ENCODE peak calls at places on chromosomes 1 and 21, in six cellular contexts. One of them, this sample, is unnamed.

GRCh38 chr1:116923421-116923820 is 13.7 kb downstream of the PTGFRN start:
- DNase-seq in H1: no peak
- DNase-seq in mesendoderm: no peak
- DNase-seq in neuronal stem cell: no peak
- DNase-seq in H9: no peak
- DNase-seq in mesenchymal stem cell: no peak
- DNase-seq in this sample: no peak

GRCh38 chr1:156706647-156707008 is 1.2 kb upstream of the CRABP2 start:
- DNase-seq in H1: no peak
- DNase-seq in mesendoderm: peak
- DNase-seq in neuronal stem cell: peak
- DNase-seq in H9: peak
- DNase-seq in mesenchymal stem cell: peak
- DNase-seq in this sample: no peak

GRCh38 chr1:38772026-38772425 is 87.5 kb downstream of the RRAGC start:
- DNase-seq in H1: no peak
- DNase-seq in mesendoderm: no peak
- DNase-seq in neuronal stem cell: no peak
- DNase-seq in H9: no peak
- DNase-seq in mesenchymal stem cell: no peak
- DNase-seq in this sample: no peak

GRCh38 chr1:59846209-59846894 is 31.6 kb downstream of the HOOK1 start:
- DNase-seq in H1: no peak
- DNase-seq in mesendoderm: no peak
- DNase-seq in neuronal stem cell: no peak
- DNase-seq in H9: no peak
- DNase-seq in mesenchymal stem cell: no peak
- DNase-seq in this sample: no peak

GRCh38 chr1:84245566-84245965 is 55.9 kb upstream of the SAMD13 start:
- DNase-seq in H1: no peak
- DNase-seq in mesendoderm: no peak
- DNase-seq in neuronal stem cell: no peak
- DNase-seq in H9: no peak
- DNase-seq in mesenchymal stem cell: peak
- DNase-seq in this sample: no peak

GRCh38 chr21:40997831-40998230 is 150.9 kb upstream of the DSCAM start:
- DNase-seq in H1: no peak
- DNase-seq in mesendoderm: no peak
- DNase-seq in neuronal stem cell: no peak
- DNase-seq in H9: no peak
- DNase-seq in mesenchymal stem cell: no peak
- DNase-seq in this sample: no peak

GRCh38 chr21:42646076-42646825 is 7.2 kb upstream of the PDE9A start:
- DNase-seq in H1: no peak
- DNase-seq in mesendoderm: no peak
- DNase-seq in neuronal stem cell: no peak
- DNase-seq in H9: no peak
- DNase-seq in mesenchymal stem cell: no peak
- DNase-seq in this sample: no peak

GRCh38 chr1:192555399-192555798 is 20.2 kb upstream of the RGS1 start:
- DNase-seq in H1: no peak
- DNase-seq in mesendoderm: no peak
- DNase-seq in neuronal stem cell: no peak
- DNase-seq in H9: no peak
- DNase-seq in mesenchymal stem cell: peak
- DNase-seq in this sample: no peak

GRCh38 chr1:21124846-21125245 is 51.9 kb downstream of the EIF4G3 start:
- DNase-seq in H1: no peak
- DNase-seq in mesendoderm: no peak
- DNase-seq in neuronal stem cell: no peak
- DNase-seq in H9: no peak
- DNase-seq in mesenchymal stem cell: peak
- DNase-seq in this sample: peak

GRCh38 chr1:56396524-56397067 is 182.8 kb downstream of the PLPP3 start:
- DNase-seq in H1: no peak
- DNase-seq in mesendoderm: peak
- DNase-seq in neuronal stem cell: no peak
- DNase-seq in H9: no peak
- DNase-seq in mesenchymal stem cell: no peak
- DNase-seq in this sample: no peak

GRCh38 chr1:151998611-151999362 is 5.1 kb upstream of the S100A10 start:
- DNase-seq in H1: no peak
- DNase-seq in mesendoderm: no peak
- DNase-seq in neuronal stem cell: no peak
- DNase-seq in H9: no peak
- DNase-seq in mesenchymal stem cell: no peak
- DNase-seq in this sample: peak

GRCh38 chr1:185998391-185998790 is 264.2 kb downstream of the HMCN1 start:
- DNase-seq in H1: no peak
- DNase-seq in mesendoderm: peak
- DNase-seq in neuronal stem cell: no peak
- DNase-seq in H9: no peak
- DNase-seq in mesenchymal stem cell: no peak
- DNase-seq in this sample: no peak

GRCh38 chr1:153087692-153088091 is 6.6 kb downstream of the SPRR2E start:
- DNase-seq in H1: no peak
- DNase-seq in mesendoderm: no peak
- DNase-seq in neuronal stem cell: no peak
- DNase-seq in H9: no peak
- DNase-seq in mesenchymal stem cell: no peak
- DNase-seq in this sample: no peak

GRCh38 chr1:98086796-98087195 is 166.0 kb upstream of the DPYD start:
- DNase-seq in H1: no peak
- DNase-seq in mesendoderm: peak
- DNase-seq in neuronal stem cell: peak
- DNase-seq in H9: peak
- DNase-seq in mesenchymal stem cell: peak
- DNase-seq in this sample: peak

GRCh38 chr1:200729863-200730262 is 8.8 kb upstream of the CAMSAP2 start:
- DNase-seq in H1: no peak
- DNase-seq in mesendoderm: no peak
- DNase-seq in neuronal stem cell: no peak
- DNase-seq in H9: no peak
- DNase-seq in mesenchymal stem cell: no peak
- DNase-seq in this sample: no peak

GRCh38 chr1:200733907-200734306 is 4.8 kb upstream of the CAMSAP2 start:
- DNase-seq in H1: no peak
- DNase-seq in mesendoderm: no peak
- DNase-seq in neuronal stem cell: no peak
- DNase-seq in H9: no peak
- DNase-seq in mesenchymal stem cell: no peak
- DNase-seq in this sample: no peak

GRCh38 chr1:200731654-200732332 is 6.9 kb upstream of the CAMSAP2 start:
- DNase-seq in H1: no peak
- DNase-seq in mesendoderm: no peak
- DNase-seq in neuronal stem cell: no peak
- DNase-seq in H9: no peak
- DNase-seq in mesenchymal stem cell: no peak
- DNase-seq in this sample: no peak

GRCh38 chr1:200727257-200727656 is 11.4 kb upstream of the CAMSAP2 start:
- DNase-seq in H1: no peak
- DNase-seq in mesendoderm: no peak
- DNase-seq in neuronal stem cell: no peak
- DNase-seq in H9: no peak
- DNase-seq in mesenchymal stem cell: no peak
- DNase-seq in this sample: no peak

GRCh38 chr1:200732438-200732837 is 6.3 kb upstream of the CAMSAP2 start:
- DNase-seq in H1: no peak
- DNase-seq in mesendoderm: no peak
- DNase-seq in neuronal stem cell: no peak
- DNase-seq in H9: no peak
- DNase-seq in mesenchymal stem cell: no peak
- DNase-seq in this sample: no peak
- H2BK15ac ChIP-seq in H1: no peak
- H2BK15ac ChIP-seq in mesendoderm: no peak
- H2BK15ac ChIP-seq in neuronal stem cell: no peak
- H2BK15ac ChIP-seq in H9: no peak
- H2BK15ac ChIP-seq in mesenchymal stem cell: no peak
- H2BK15ac ChIP-seq in this sample: no peak

GRCh38 chr1:150561830-150562367 is 12.7 kb downstream of the ADAMTSL4 start:
- DNase-seq in H1: peak
- DNase-seq in mesendoderm: peak
- DNase-seq in neuronal stem cell: peak
- DNase-seq in H9: peak
- DNase-seq in mesenchymal stem cell: peak
- DNase-seq in this sample: peak
- H3K4ac ChIP-seq in H1: peak
- H3K4ac ChIP-seq in mesendoderm: peak
- H3K4ac ChIP-seq in neuronal stem cell: peak
- H3K4ac ChIP-seq in H9: peak
- H3K4ac ChIP-seq in mesenchymal stem cell: peak
- H3K4ac ChIP-seq in this sample: peak

GRCh38 chr1:214584805-214585766 is 17.9 kb upstream of the CENPF start:
- DNase-seq in H1: no peak
- DNase-seq in mesendoderm: peak
- DNase-seq in neuronal stem cell: no peak
- DNase-seq in H9: no peak
- DNase-seq in mesenchymal stem cell: peak
- DNase-seq in this sample: peak
- H2BK15ac ChIP-seq in H1: no peak
- H2BK15ac ChIP-seq in mesendoderm: no peak
- H2BK15ac ChIP-seq in neuronal stem cell: no peak
- H2BK15ac ChIP-seq in H9: no peak
- H2BK15ac ChIP-seq in mesenchymal stem cell: no peak
- H2BK15ac ChIP-seq in this sample: peak

GRCh38 chr1:9317591-9318331 is 25.1 kb downstream of the SPSB1 start:
- DNase-seq in H1: no peak
- DNase-seq in mesendoderm: no peak
- DNase-seq in neuronal stem cell: no peak
- DNase-seq in H9: no peak
- DNase-seq in mesenchymal stem cell: peak
- DNase-seq in this sample: peak
- H3K4ac ChIP-seq in H1: no peak
- H3K4ac ChIP-seq in mesendoderm: no peak
- H3K4ac ChIP-seq in neuronal stem cell: no peak
- H3K4ac ChIP-seq in H9: no peak
- H3K4ac ChIP-seq in mesenchymal stem cell: no peak
- H3K4ac ChIP-seq in this sample: peak

GRCh38 chr1:175278236-175278635 is 85.7 kb upstream of the KIAA0040 start:
- DNase-seq in H1: no peak
- DNase-seq in mesendoderm: no peak
- DNase-seq in neuronal stem cell: no peak
- DNase-seq in H9: no peak
- DNase-seq in mesenchymal stem cell: no peak
- DNase-seq in this sample: no peak

GRCh38 chr1:175277778-175278177 is 85.2 kb upstream of the KIAA0040 start:
- DNase-seq in H1: no peak
- DNase-seq in mesendoderm: no peak
- DNase-seq in neuronal stem cell: no peak
- DNase-seq in H9: no peak
- DNase-seq in mesenchymal stem cell: no peak
- DNase-seq in this sample: no peak

GRCh38 chr1:175273656-175274055 is 81.1 kb upstream of the KIAA0040 start:
- DNase-seq in H1: no peak
- DNase-seq in mesendoderm: no peak
- DNase-seq in neuronal stem cell: no peak
- DNase-seq in H9: no peak
- DNase-seq in mesenchymal stem cell: no peak
- DNase-seq in this sample: no peak

GRCh38 chr1:175272361-175272760 is 79.8 kb upstream of the KIAA0040 start:
- DNase-seq in H1: no peak
- DNase-seq in mesendoderm: peak
- DNase-seq in neuronal stem cell: no peak
- DNase-seq in H9: no peak
- DNase-seq in mesenchymal stem cell: no peak
- DNase-seq in this sample: no peak

GRCh38 chr1:175274368-175274767 is 81.8 kb upstream of the KIAA0040 start:
- DNase-seq in H1: no peak
- DNase-seq in mesendoderm: no peak
- DNase-seq in neuronal stem cell: no peak
- DNase-seq in H9: no peak
- DNase-seq in mesenchymal stem cell: no peak
- DNase-seq in this sample: no peak
- H2BK15ac ChIP-seq in H1: no peak
- H2BK15ac ChIP-seq in mesendoderm: no peak
- H2BK15ac ChIP-seq in neuronal stem cell: no peak
- H2BK15ac ChIP-seq in H9: no peak
- H2BK15ac ChIP-seq in mesenchymal stem cell: no peak
- H2BK15ac ChIP-seq in this sample: no peak

GRCh38 chr21:26157842-26158241 is 12.7 kb downstream of the APP start:
- DNase-seq in H1: no peak
- DNase-seq in mesendoderm: peak
- DNase-seq in neuronal stem cell: no peak
- DNase-seq in H9: no peak
- DNase-seq in mesenchymal stem cell: no peak
- DNase-seq in this sample: no peak

GRCh38 chr21:26164311-26164710 is 6.3 kb downstream of the APP start:
- DNase-seq in H1: no peak
- DNase-seq in mesendoderm: no peak
- DNase-seq in neuronal stem cell: no peak
- DNase-seq in H9: no peak
- DNase-seq in mesenchymal stem cell: no peak
- DNase-seq in this sample: no peak

GRCh38 chr21:26154776-26155175 is 15.8 kb downstream of the APP start:
- DNase-seq in H1: no peak
- DNase-seq in mesendoderm: no peak
- DNase-seq in neuronal stem cell: no peak
- DNase-seq in H9: no peak
- DNase-seq in mesenchymal stem cell: no peak
- DNase-seq in this sample: no peak

GRCh38 chr21:26162081-26162480 is 8.5 kb downstream of the APP start:
- DNase-seq in H1: no peak
- DNase-seq in mesendoderm: no peak
- DNase-seq in neuronal stem cell: no peak
- DNase-seq in H9: no peak
- DNase-seq in mesenchymal stem cell: no peak
- DNase-seq in this sample: no peak

GRCh38 chr21:26159869-26160268 is 10.7 kb downstream of the APP start:
- DNase-seq in H1: no peak
- DNase-seq in mesendoderm: no peak
- DNase-seq in neuronal stem cell: no peak
- DNase-seq in H9: no peak
- DNase-seq in mesenchymal stem cell: no peak
- DNase-seq in this sample: peak
- H3K4ac ChIP-seq in H1: no peak
- H3K4ac ChIP-seq in mesendoderm: no peak
- H3K4ac ChIP-seq in neuronal stem cell: no peak
- H3K4ac ChIP-seq in H9: no peak
- H3K4ac ChIP-seq in mesenchymal stem cell: no peak
- H3K4ac ChIP-seq in this sample: no peak

This sample was measured in IMR-90.